ENCODE peak calls at places on chromosomes 7 and 10, in five cellular contexts. P, J, G, X and F are unnamed samples.
A peak's percentile ranks its signal among the peaks of the same experiment; 100 is the strongest.

GRCh38 chr7:138832966-138833365 is 35.0 kb upstream of the ATP6V0A4 start:
- DNase-seq in P (no peak), G (no peak), X (no peak), J (no peak), F (no peak)

GRCh38 chr7:44142028-44142427 is 896 bp upstream of the MYL7 start:
- DNase-seq in P (no peak), J (no peak), X (no peak), G (no peak), F (no peak)

GRCh38 chr7:118657391-118658005 is 433.0 kb downstream of the ANKRD7 start:
- DNase-seq in G (no peak), P (no peak), J (no peak), X (no peak), F (no peak)

GRCh38 chr10:87605656-87606308 is 53.9 kb upstream of the PAPSS2 start:
- DNase-seq in G (no peak), J (no peak), X (peak; percentile 23), P (no peak), F (no peak)

GRCh38 chr10:122557516-122557915 is 3.0 kb upstream of the DMBT1 start:
- DNase-seq in X (no peak), P (peak; percentile 23), J (no peak), G (no peak), F (no peak)

GRCh38 chr7:103380395-103381191 is 33.1 kb downstream of the PSMC2 start:
- DNase-seq in P (no peak), G (no peak), J (no peak), X (no peak), F (no peak)

GRCh38 chr7:143499246-143499645 is 21.6 kb downstream of the TAS2R41 start:
- DNase-seq in J (no peak), X (peak; percentile 95), P (no peak), G (no peak), F (no peak)

GRCh38 chr7:44163591-44163990 is 22.5 kb upstream of the MYL7 start:
- DNase-seq in G (no peak), P (no peak), X (no peak), J (no peak), F (no peak)

GRCh38 chr7:93245525-93246432 is 13.6 kb downstream of the VPS50 start:
- DNase-seq in J (no peak), G (no peak), X (peak; percentile 43), P (no peak), F (no peak)

GRCh38 chr7:147406521-147407115 is 1183.9 kb upstream of the C7orf33 start:
- DNase-seq in J (no peak), X (no peak), G (no peak), P (no peak), F (no peak)

GRCh38 chr7:30846378-30846777 is 65.3 kb upstream of the AQP1 start:
- DNase-seq in X (no peak), P (peak; percentile 92), J (no peak), G (no peak), F (no peak)

GRCh38 chr10:115432188-115432819 is 339.1 kb downstream of the ATRNL1 start:
- DNase-seq in X (peak; percentile 13), J (no peak), G (no peak), P (no peak), F (peak; percentile 4)

GRCh38 chr10:25015927-25016348 is at the start of gene ENKUR:
- DNase-seq in J (peak; percentile 90), P (peak; percentile 89), G (peak; percentile 82), X (peak; percentile 90), F (peak; percentile 72)

GRCh38 chr10:99234067-99234738 is 1.4 kb downstream of the HPSE2 start:
- DNase-seq in X (peak; percentile 35), G (no peak), P (peak; percentile 7), J (peak; percentile 18), F (no peak)

GRCh38 chr10:107481224-107481623 is 316.7 kb upstream of the SORCS1 start:
- DNase-seq in J (no peak), G (no peak), P (no peak), X (no peak), F (no peak)

GRCh38 chr7:122143376-122143750 is 686 bp downstream of the AASS start:
- DNase-seq in P (peak; percentile 17), G (no peak), X (peak; percentile 33), J (no peak), F (peak; percentile 19)

GRCh38 chr10:30587522-30588031 is 42.0 kb downstream of the LYZL2 start:
- DNase-seq in G (no peak), P (peak; percentile 82), X (peak; percentile 4), J (no peak), F (peak; percentile 53)

GRCh38 chr7:151813997-151814396 is 62.9 kb downstream of the PRKAG2 start:
- DNase-seq in J (no peak), P (no peak), G (no peak), X (no peak), F (no peak)

GRCh38 chr10:48970654-48971053 is 31.0 kb upstream of the LRRC18 start:
- DNase-seq in J (no peak), X (no peak), G (no peak), P (no peak), F (no peak)

GRCh38 chr10:14625210-14625621 is 149.5 kb downstream of the FAM107B start:
- DNase-seq in G (no peak), X (no peak), P (no peak), J (no peak), F (no peak)

GRCh38 chr10:90407116-90407515 is 450.7 kb downstream of the HTR7 start:
- DNase-seq in X (peak; percentile 10), J (no peak), P (no peak), G (no peak), F (no peak)

GRCh38 chr7:102193806-102194205 is 92.9 kb upstream of the SH2B2 start:
- DNase-seq in G (no peak), P (no peak), J (no peak), X (no peak), F (no peak)

GRCh38 chr7:131605280-131605878 is 49.0 kb upstream of the PODXL start:
- DNase-seq in J (no peak), G (no peak), P (no peak), X (no peak), F (no peak)

GRCh38 chr10:17561131-17561530 is 56.0 kb downstream of the HACD1 start:
- DNase-seq in P (no peak), G (no peak), J (no peak), X (no peak), F (no peak)